ENCODE peak calls at places on chromosomes 3 and 15, in six cellular contexts. A is stimulated activated CD8-positive, alpha-beta memory T cell treated with anti-CD3 and anti-CD28 coated beads, Interleukin-2, amount 100 ng/mL, for 48 hours; M is amygdala; P is KBM-7; E is PC-9; N is ovary. J is an unnamed sample.

GRCh38 chr15:90451215-90451850 is 63.3 kb downstream of the IQGAP1 start:
- DNase-seq in N (no peak), E (peak), A (no peak), P (no peak), M (no peak), J (no peak)

GRCh38 chr3:77038468-77038927 is 1.4 kb upstream of the ROBO2 start:
- DNase-seq in P (peak), N (peak), A (no peak), M (peak), E (peak), J (no peak)

GRCh38 chr15:85770014-85770721 is 24.6 kb downstream of the KLHL25 start:
- DNase-seq in E (no peak), P (no peak), N (no peak), A (no peak), M (no peak), J (no peak)

GRCh38 chr15:40550381-40551037 is 14.3 kb downstream of the CCDC32 start:
- DNase-seq in M (no peak), N (no peak), E (no peak), A (no peak), P (peak), J (no peak)

GRCh38 chr15:69782809-69783208 is 314.9 kb downstream of the TLE3 start:
- DNase-seq in N (no peak), M (no peak), P (no peak), E (no peak), A (no peak), J (no peak)

GRCh38 chr15:89157918-89158564 is 63.3 kb downstream of the RLBP1 start:
- DNase-seq in E (no peak), P (no peak), M (no peak), A (no peak), N (no peak), J (no peak)

GRCh38 chr15:77454265-77454664 is 33.6 kb downstream of the HMG20A start:
- DNase-seq in N (no peak), P (no peak), E (no peak), A (no peak), M (no peak), J (no peak)

GRCh38 chr3:79016587-79017380 is 751.0 kb downstream of the ROBO1 start:
- DNase-seq in A (no peak), P (no peak), E (no peak), N (no peak), M (no peak), J (no peak)

GRCh38 chr3:187112934-187113793 is 26.1 kb downstream of the RPL39L start:
- DNase-seq in P (peak), A (no peak), M (no peak), N (no peak), E (no peak), J (no peak)

GRCh38 chr15:40420793-40421192 is 15.2 kb downstream of the IVD start:
- DNase-seq in E (peak), A (no peak), N (peak), P (no peak), M (no peak), J (no peak)

GRCh38 chr3:14768182-14768790 is 50.5 kb upstream of the FGD5 start:
- DNase-seq in A (no peak), M (no peak), E (no peak), N (no peak), P (no peak), J (no peak)

GRCh38 chr3:58236527-58237237 is 910 bp upstream of the ABHD6 start:
- DNase-seq in M (no peak), P (no peak), E (no peak), A (no peak), N (no peak), J (no peak)

GRCh38 chr3:8445861-8446260 is 55.8 kb upstream of the LMCD1 start:
- DNase-seq in P (no peak), E (no peak), A (no peak), N (no peak), M (no peak), J (no peak)

GRCh38 chr15:98586066-98586465 is 62.3 kb upstream of the IGF1R start:
- DNase-seq in M (no peak), P (no peak), A (no peak), N (no peak), E (no peak), J (no peak)

GRCh38 chr3:38583688-38584087 is 65.8 kb downstream of the SCN5A start:
- DNase-seq in M (no peak), A (no peak), N (no peak), E (no peak), P (no peak), J (no peak)

GRCh38 chr15:48802867-48803266 is 8.0 kb downstream of the CEP152 start:
- DNase-seq in N (no peak), P (no peak), A (no peak), E (no peak), M (no peak), J (no peak)

GRCh38 chr15:24054547-24055245 is 367.6 kb upstream of the NDN start:
- DNase-seq in A (no peak), N (no peak), E (no peak), P (no peak), M (no peak), J (no peak)

GRCh38 chr15:65041787-65042186 is 3.4 kb upstream of the SLC51B start:
- DNase-seq in M (no peak), P (no peak), A (no peak), E (no peak), N (no peak), J (no peak)

GRCh38 chr3:157077565-157077991 is 82.4 kb downstream of the CCNL1 start:
- DNase-seq in A (no peak), E (no peak), N (no peak), P (no peak), M (no peak), J (no peak)

GRCh38 chr3:101179637-101180036 is 140.7 kb downstream of the IMPG2 start:
- DNase-seq in N (no peak), P (no peak), M (no peak), A (no peak), E (no peak), J (no peak)

GRCh38 chr3:45008117-45008516 is 18.0 kb upstream of the CLEC3B start:
- DNase-seq in E (no peak), P (no peak), M (no peak), A (no peak), N (no peak), J (no peak)

GRCh38 chr15:42590619-42591237 is 15.3 kb downstream of the STARD9 start:
- DNase-seq in P (no peak), E (no peak), M (no peak), N (no peak), A (no peak), J (no peak)

GRCh38 chr3:54773251-54773650 is 154.6 kb downstream of the LRTM1 start:
- DNase-seq in E (no peak), A (no peak), P (no peak), M (no peak), N (no peak), J (no peak)